ENCODE peak calls at places on chromosome 1, in nine cellular contexts. One of them, this sample, is unnamed.
A peak's percentile ranks its signal among the peaks of the same experiment; 100 is the strongest.

GRCh38 chr1:99645199-99645598 is 714 bp upstream of the PALMD start:
- DNase-seq in central memory CD8-positive, alpha-beta T cell: no peak
- DNase-seq in ureter: peak; percentile 52
- DNase-seq in fibroblast of lung: peak; percentile 57
- DNase-seq in stimulated activated naive CD8-positive, alpha-beta T cell treated with anti-CD3 and anti-CD28 coated beads, Interleukin-15, Interleukin-2, amounts not matched to agents 100 U/mL and 50 U/mL, for 24 hours: no peak
- DNase-seq in cardiac fibroblast: peak; percentile 87
- DNase-seq in astrocyte: peak; percentile 49
- DNase-seq in HTR-8/SVneo: peak; percentile 19
- DNase-seq in stimulated activated naive CD4-positive, alpha-beta T cell treated with Interleukin-2 at 50 U/mL for 16 hours: no peak
- DNase-seq in this sample: peak; percentile 94

GRCh38 chr1:13469343-13469742 is 44.5 kb downstream of the LRRC38 start:
- DNase-seq in stimulated activated naive CD4-positive, alpha-beta T cell treated with Interleukin-2 at 50 U/mL for 16 hours: no peak
- DNase-seq in HTR-8/SVneo: peak; percentile 22
- DNase-seq in cardiac fibroblast: peak; percentile 20
- DNase-seq in central memory CD8-positive, alpha-beta T cell: no peak
- DNase-seq in fibroblast of lung: no peak
- DNase-seq in astrocyte: no peak
- DNase-seq in ureter: no peak
- DNase-seq in stimulated activated naive CD8-positive, alpha-beta T cell treated with anti-CD3 and anti-CD28 coated beads, Interleukin-15, Interleukin-2, amounts not matched to agents 100 U/mL and 50 U/mL, for 24 hours: no peak
- DNase-seq in this sample: no peak

GRCh38 chr1:151729966-151730291 is 8.6 kb downstream of the RIIAD1 start:
- DNase-seq in ureter: no peak
- DNase-seq in cardiac fibroblast: no peak
- DNase-seq in central memory CD8-positive, alpha-beta T cell: no peak
- DNase-seq in astrocyte: no peak
- DNase-seq in HTR-8/SVneo: no peak
- DNase-seq in fibroblast of lung: no peak
- DNase-seq in stimulated activated naive CD8-positive, alpha-beta T cell treated with anti-CD3 and anti-CD28 coated beads, Interleukin-15, Interleukin-2, amounts not matched to agents 100 U/mL and 50 U/mL, for 24 hours: no peak
- DNase-seq in stimulated activated naive CD4-positive, alpha-beta T cell treated with Interleukin-2 at 50 U/mL for 16 hours: no peak
- DNase-seq in this sample: no peak

GRCh38 chr1:94773931-94774422 is 46.2 kb upstream of the SLC44A3 start:
- DNase-seq in stimulated activated naive CD4-positive, alpha-beta T cell treated with Interleukin-2 at 50 U/mL for 16 hours: no peak
- DNase-seq in astrocyte: peak; percentile 62
- DNase-seq in fibroblast of lung: peak; percentile 70
- DNase-seq in HTR-8/SVneo: peak; percentile 59
- DNase-seq in stimulated activated naive CD8-positive, alpha-beta T cell treated with anti-CD3 and anti-CD28 coated beads, Interleukin-15, Interleukin-2, amounts not matched to agents 100 U/mL and 50 U/mL, for 24 hours: no peak
- DNase-seq in cardiac fibroblast: peak; percentile 93
- DNase-seq in ureter: no peak
- DNase-seq in central memory CD8-positive, alpha-beta T cell: no peak
- DNase-seq in this sample: no peak

GRCh38 chr1:213082778-213083445 is 31.9 kb downstream of the RPS6KC1 start:
- DNase-seq in HTR-8/SVneo: no peak
- DNase-seq in stimulated activated naive CD8-positive, alpha-beta T cell treated with anti-CD3 and anti-CD28 coated beads, Interleukin-15, Interleukin-2, amounts not matched to agents 100 U/mL and 50 U/mL, for 24 hours: no peak
- DNase-seq in stimulated activated naive CD4-positive, alpha-beta T cell treated with Interleukin-2 at 50 U/mL for 16 hours: no peak
- DNase-seq in ureter: no peak
- DNase-seq in astrocyte: no peak
- DNase-seq in cardiac fibroblast: peak; percentile 16
- DNase-seq in fibroblast of lung: peak; percentile 11
- DNase-seq in central memory CD8-positive, alpha-beta T cell: no peak
- DNase-seq in this sample: no peak

GRCh38 chr1:28326980-28327379 is 1.9 kb upstream of the MED18 start:
- DNase-seq in HTR-8/SVneo: no peak
- DNase-seq in stimulated activated naive CD8-positive, alpha-beta T cell treated with anti-CD3 and anti-CD28 coated beads, Interleukin-15, Interleukin-2, amounts not matched to agents 100 U/mL and 50 U/mL, for 24 hours: no peak
- DNase-seq in stimulated activated naive CD4-positive, alpha-beta T cell treated with Interleukin-2 at 50 U/mL for 16 hours: no peak
- DNase-seq in central memory CD8-positive, alpha-beta T cell: no peak
- DNase-seq in astrocyte: no peak
- DNase-seq in ureter: no peak
- DNase-seq in cardiac fibroblast: no peak
- DNase-seq in fibroblast of lung: no peak
- DNase-seq in this sample: no peak

GRCh38 chr1:152013664-152014237 is 20.1 kb upstream of the S100A10 start:
- DNase-seq in HTR-8/SVneo: no peak
- DNase-seq in stimulated activated naive CD4-positive, alpha-beta T cell treated with Interleukin-2 at 50 U/mL for 16 hours: peak; percentile 18
- DNase-seq in astrocyte: peak; percentile 36
- DNase-seq in ureter: no peak
- DNase-seq in fibroblast of lung: peak; percentile 47
- DNase-seq in stimulated activated naive CD8-positive, alpha-beta T cell treated with anti-CD3 and anti-CD28 coated beads, Interleukin-15, Interleukin-2, amounts not matched to agents 100 U/mL and 50 U/mL, for 24 hours: peak; percentile 53
- DNase-seq in central memory CD8-positive, alpha-beta T cell: no peak
- DNase-seq in cardiac fibroblast: peak; percentile 69
- DNase-seq in this sample: peak; percentile 74

GRCh38 chr1:105664495-105664894 is 1392.0 kb upstream of the PRMT6 start:
- DNase-seq in astrocyte: peak; percentile 1
- DNase-seq in HTR-8/SVneo: no peak
- DNase-seq in stimulated activated naive CD8-positive, alpha-beta T cell treated with anti-CD3 and anti-CD28 coated beads, Interleukin-15, Interleukin-2, amounts not matched to agents 100 U/mL and 50 U/mL, for 24 hours: no peak
- DNase-seq in cardiac fibroblast: no peak
- DNase-seq in fibroblast of lung: no peak
- DNase-seq in central memory CD8-positive, alpha-beta T cell: no peak
- DNase-seq in stimulated activated naive CD4-positive, alpha-beta T cell treated with Interleukin-2 at 50 U/mL for 16 hours: no peak
- DNase-seq in ureter: no peak
- DNase-seq in this sample: no peak

GRCh38 chr1:230867903-230868735 is at the start of gene C1orf198:
- DNase-seq in astrocyte: no peak
- DNase-seq in HTR-8/SVneo: peak; percentile 71
- DNase-seq in stimulated activated naive CD8-positive, alpha-beta T cell treated with anti-CD3 and anti-CD28 coated beads, Interleukin-15, Interleukin-2, amounts not matched to agents 100 U/mL and 50 U/mL, for 24 hours: peak; percentile 82
- DNase-seq in central memory CD8-positive, alpha-beta T cell: peak; percentile 44
- DNase-seq in stimulated activated naive CD4-positive, alpha-beta T cell treated with Interleukin-2 at 50 U/mL for 16 hours: peak; percentile 63
- DNase-seq in fibroblast of lung: no peak
- DNase-seq in ureter: peak; percentile 82
- DNase-seq in cardiac fibroblast: peak; percentile 43
- DNase-seq in this sample: peak; percentile 71

GRCh38 chr1:225700164-225700740 is 47.3 kb upstream of the ENAH start:
- DNase-seq in astrocyte: peak; percentile 100
- DNase-seq in ureter: no peak
- DNase-seq in cardiac fibroblast: peak; percentile 99
- DNase-seq in HTR-8/SVneo: peak; percentile 86
- DNase-seq in central memory CD8-positive, alpha-beta T cell: no peak
- DNase-seq in stimulated activated naive CD8-positive, alpha-beta T cell treated with anti-CD3 and anti-CD28 coated beads, Interleukin-15, Interleukin-2, amounts not matched to agents 100 U/mL and 50 U/mL, for 24 hours: no peak
- DNase-seq in stimulated activated naive CD4-positive, alpha-beta T cell treated with Interleukin-2 at 50 U/mL for 16 hours: no peak
- DNase-seq in fibroblast of lung: peak; percentile 100
- DNase-seq in this sample: peak; percentile 83

GRCh38 chr1:30321216-30321910 is 402.0 kb downstream of the MATN1 start:
- DNase-seq in fibroblast of lung: no peak
- DNase-seq in stimulated activated naive CD8-positive, alpha-beta T cell treated with anti-CD3 and anti-CD28 coated beads, Interleukin-15, Interleukin-2, amounts not matched to agents 100 U/mL and 50 U/mL, for 24 hours: no peak
- DNase-seq in HTR-8/SVneo: no peak
- DNase-seq in ureter: peak; percentile 12
- DNase-seq in cardiac fibroblast: no peak
- DNase-seq in stimulated activated naive CD4-positive, alpha-beta T cell treated with Interleukin-2 at 50 U/mL for 16 hours: no peak
- DNase-seq in astrocyte: no peak
- DNase-seq in central memory CD8-positive, alpha-beta T cell: no peak
- DNase-seq in this sample: no peak

GRCh38 chr1:51636765-51637522 is 20.1 kb downstream of the OSBPL9 start:
- DNase-seq in HTR-8/SVneo: no peak
- DNase-seq in fibroblast of lung: peak; percentile 90
- DNase-seq in cardiac fibroblast: peak; percentile 91
- DNase-seq in stimulated activated naive CD4-positive, alpha-beta T cell treated with Interleukin-2 at 50 U/mL for 16 hours: no peak
- DNase-seq in astrocyte: peak; percentile 87
- DNase-seq in central memory CD8-positive, alpha-beta T cell: no peak
- DNase-seq in ureter: no peak
- DNase-seq in stimulated activated naive CD8-positive, alpha-beta T cell treated with anti-CD3 and anti-CD28 coated beads, Interleukin-15, Interleukin-2, amounts not matched to agents 100 U/mL and 50 U/mL, for 24 hours: no peak
- DNase-seq in this sample: peak; percentile 61

GRCh38 chr1:207579436-207579799 is 65.5 kb upstream of the CR1L start:
- DNase-seq in central memory CD8-positive, alpha-beta T cell: no peak
- DNase-seq in stimulated activated naive CD8-positive, alpha-beta T cell treated with anti-CD3 and anti-CD28 coated beads, Interleukin-15, Interleukin-2, amounts not matched to agents 100 U/mL and 50 U/mL, for 24 hours: peak; percentile 27
- DNase-seq in fibroblast of lung: peak; percentile 46
- DNase-seq in astrocyte: peak; percentile 30
- DNase-seq in ureter: no peak
- DNase-seq in stimulated activated naive CD4-positive, alpha-beta T cell treated with Interleukin-2 at 50 U/mL for 16 hours: no peak
- DNase-seq in HTR-8/SVneo: peak; percentile 33
- DNase-seq in cardiac fibroblast: peak; percentile 77
- DNase-seq in this sample: peak; percentile 70

GRCh38 chr1:11434506-11434905 is 44.4 kb upstream of the DISP3 start:
- DNase-seq in stimulated activated naive CD4-positive, alpha-beta T cell treated with Interleukin-2 at 50 U/mL for 16 hours: no peak
- DNase-seq in stimulated activated naive CD8-positive, alpha-beta T cell treated with anti-CD3 and anti-CD28 coated beads, Interleukin-15, Interleukin-2, amounts not matched to agents 100 U/mL and 50 U/mL, for 24 hours: no peak
- DNase-seq in fibroblast of lung: no peak
- DNase-seq in central memory CD8-positive, alpha-beta T cell: no peak
- DNase-seq in cardiac fibroblast: no peak
- DNase-seq in HTR-8/SVneo: no peak
- DNase-seq in ureter: no peak
- DNase-seq in astrocyte: no peak
- DNase-seq in this sample: no peak